ENCODE peak calls at places on chromosomes 12 and 14, in five cellular contexts. R is pancreas; W is naive thymus-derived CD4-positive, alpha-beta T cell; N is GM23248; B is effector memory CD4-positive, alpha-beta T cell. P is an unnamed sample.

GRCh38 chr14:92471919-92472318 is 41.7 kb upstream of the RIN3 start:
- DNase-seq in B (no peak), N (peak), W (no peak), R (no peak), P (no peak)

GRCh38 chr12:107402041-107403022 is 283.3 kb upstream of the PWP1 start:
- DNase-seq in B (peak), W (peak), N (peak), R (peak), P (peak)

GRCh38 chr12:66633676-66634075 is 45.2 kb downstream of the GRIP1 start:
- DNase-seq in W (no peak), B (no peak), N (no peak), R (no peak), P (no peak)

GRCh38 chr12:119461815-119462214 is 127.3 kb downstream of the CCDC60 start:
- DNase-seq in B (no peak), W (no peak), N (no peak), R (no peak), P (no peak)

GRCh38 chr12:77845831-77846230 is 15.1 kb downstream of the NAV3 start:
- DNase-seq in W (no peak), R (no peak), B (no peak), N (peak), P (no peak)

GRCh38 chr12:127903146-127903545 is 363.8 kb upstream of the TMEM132C start:
- DNase-seq in N (peak), B (no peak), W (no peak), R (no peak), P (no peak)

GRCh38 chr14:54481695-54482094 is 7.1 kb downstream of the GMFB start:
- DNase-seq in R (no peak), B (no peak), W (no peak), N (no peak), P (no peak)

GRCh38 chr14:98244162-98244948 is 1027.6 kb downstream of the BCL11B start:
- DNase-seq in N (no peak), R (no peak), W (no peak), B (no peak), P (no peak)

GRCh38 chr12:123094349-123095073 is 56.4 kb downstream of the PITPNM2 start:
- DNase-seq in W (no peak), N (peak), B (no peak), R (no peak), P (no peak)

GRCh38 chr14:64422753-64423152 is 34.6 kb downstream of the MTHFD1 start:
- DNase-seq in B (no peak), W (no peak), N (no peak), R (no peak), P (no peak)

GRCh38 chr12:67517181-67517887 is 131.2 kb upstream of the DYRK2 start:
- DNase-seq in B (no peak), W (no peak), R (peak), N (peak), P (no peak)

GRCh38 chr14:54085137-54085810 is 128.6 kb upstream of the BMP4 start:
- DNase-seq in N (no peak), B (no peak), R (no peak), W (no peak), P (no peak)

GRCh38 chr12:108129017-108129812 is at the start of gene WSCD2:
- DNase-seq in N (peak), W (no peak), R (no peak), B (no peak), P (peak)

GRCh38 chr12:131028587-131029338 is 75.1 kb downstream of the ADGRD1 start:
- DNase-seq in B (no peak), W (no peak), N (no peak), R (no peak), P (no peak)

GRCh38 chr12:107372229-107372658 is 278.9 kb upstream of the CRY1 start:
- DNase-seq in N (peak), R (no peak), W (peak), B (peak), P (no peak)

GRCh38 chr12:122528992-122529391 is 1.9 kb downstream of the KNTC1 start:
- DNase-seq in B (no peak), R (no peak), W (no peak), N (no peak), P (no peak)

GRCh38 chr12:107903377-107904061 is 129.0 kb downstream of the ASCL4 start:
- DNase-seq in W (no peak), B (no peak), N (peak), R (peak), P (no peak)

GRCh38 chr14:47710581-47710980 is 35.2 kb upstream of the MDGA2 start:
- DNase-seq in W (no peak), B (no peak), N (no peak), R (no peak), P (no peak)

GRCh38 chr14:22410497-22410896 is 178.5 kb downstream of the DAD1 start:
- DNase-seq in R (no peak), W (no peak), B (no peak), N (peak), P (no peak)

GRCh38 chr12:17992002-17992656 is 97.9 kb downstream of the RERGL start:
- DNase-seq in N (peak), R (no peak), W (no peak), B (no peak), P (no peak)

GRCh38 chr12:57515934-57516541 is 4.3 kb downstream of the DDIT3 start:
- DNase-seq in N (no peak), B (no peak), W (no peak), R (no peak), P (no peak)

GRCh38 chr12:107612508-107612907 is 73.1 kb upstream of the PWP1 start:
- DNase-seq in B (no peak), N (no peak), W (no peak), R (no peak), P (no peak)

GRCh38 chr14:70748422-70748821 is 60.9 kb downstream of the MAP3K9 start:
- DNase-seq in R (no peak), N (peak), W (no peak), B (no peak), P (no peak)

GRCh38 chr14:26255213-26255612 is 342.6 kb downstream of the NOVA1 start:
- DNase-seq in B (no peak), N (peak), R (no peak), W (no peak), P (no peak)

GRCh38 chr14:61761557-61761956 is 663 bp upstream of the SNAPC1 start:
- DNase-seq in N (no peak), W (no peak), R (no peak), B (no peak), P (no peak)

GRCh38 chr12:128606538-128606937 is 217.2 kb downstream of the SLC15A4 start:
- DNase-seq in N (no peak), W (no peak), R (no peak), B (no peak), P (no peak)

GRCh38 chr12:10638728-10639127 is 25.3 kb upstream of the MAGOHB start:
- DNase-seq in B (no peak), R (no peak), N (no peak), W (no peak), P (no peak)

GRCh38 chr12:49288412-49288853 is 6.5 kb upstream of the PRPH start:
- DNase-seq in N (peak), W (peak), B (peak), R (peak), P (no peak)

GRCh38 chr14:93830753-93831461 is 42.6 kb upstream of the PRIMA1 start:
- DNase-seq in W (no peak), B (no peak), R (no peak), N (no peak), P (no peak)

GRCh38 chr14:103738706-103739451 is 23.3 kb downstream of the ZFYVE21 start:
- DNase-seq in B (no peak), R (no peak), W (no peak), N (no peak), P (peak)

GRCh38 chr12:80939231-80939950 is 1.7 kb upstream of the LIN7A start:
- DNase-seq in N (no peak), B (no peak), W (no peak), R (no peak), P (peak)

GRCh38 chr14:55446833-55447232 is 6.4 kb upstream of the TBPL2 start:
- DNase-seq in R (no peak), W (no peak), N (peak), B (no peak), P (no peak)

GRCh38 chr14:106843951-106844483 is 1317.6 kb downstream of the TMEM121 start:
- DNase-seq in R (peak), N (no peak), B (no peak), W (peak), P (no peak)

GRCh38 chr14:69137456-69138188 is 15.3 kb downstream of the DCAF5 start:
- DNase-seq in W (no peak), N (peak), R (no peak), B (no peak), P (no peak)

GRCh38 chr12:107091381-107091780 is 2.0 kb downstream of the CRY1 start:
- DNase-seq in R (no peak), W (no peak), B (no peak), N (peak), P (no peak)

GRCh38 chr12:40727774-40728483 is 35.7 kb downstream of the CNTN1 start:
- DNase-seq in N (no peak), R (no peak), B (no peak), W (no peak), P (no peak)

GRCh38 chr12:54146506-54147145 is 42.2 kb downstream of the SMUG1 start:
- DNase-seq in R (no peak), W (no peak), B (no peak), N (no peak), P (no peak)

GRCh38 chr12:16228067-16228466 is 49.4 kb downstream of the SLC15A5 start:
- DNase-seq in N (peak), R (no peak), W (no peak), B (no peak), P (no peak)

GRCh38 chr14:103105580-103106168 is 11.1 kb downstream of the EXOC3L4 start:
- DNase-seq in N (no peak), B (no peak), R (peak), W (no peak), P (peak)

DNA sequence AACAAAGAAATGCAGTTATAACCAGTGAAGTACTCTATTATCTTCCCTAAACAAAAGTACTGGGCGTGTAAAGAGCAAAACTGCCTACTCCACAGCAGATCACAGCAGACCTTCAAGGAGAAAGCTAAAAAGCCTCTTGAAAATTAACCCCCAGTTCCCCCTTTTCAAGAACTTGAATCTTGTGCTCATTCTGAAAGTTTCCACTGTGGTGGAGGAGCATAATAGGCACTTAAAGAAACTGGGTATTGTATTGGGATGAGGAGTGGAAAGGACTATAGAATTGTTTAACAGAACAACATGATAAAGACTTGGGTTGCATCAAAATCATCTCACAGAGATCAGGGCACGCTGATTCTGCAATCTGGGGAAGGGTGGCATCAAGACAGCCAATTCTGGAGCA is 51.1 kb downstream of the SLC25A47 start:
- DNase-seq in N (no peak), R (no peak), B (no peak), W (no peak), P (no peak)
- H3K4me3 ChIP-seq in N (peak), R (peak), B (no peak), W (no peak), P (peak)

GRCh38 chr12:109741970-109742372 is 28.3 kb downstream of the FAM222A start:
- DNase-seq in N (no peak), W (no peak), B (no peak), R (peak), P (peak)
- H3K27ac ChIP-seq in N (no peak), W (no peak), B (no peak), R (no peak), P (no peak)

GRCh38 chr12:4026476-4026875 is 153.3 kb upstream of the PARP11 start:
- DNase-seq in B (no peak), R (no peak), W (no peak), N (no peak), P (no peak)
- H3K4me3 ChIP-seq in B (no peak), R (no peak), W (no peak), N (no peak), P (no peak)

DNA sequence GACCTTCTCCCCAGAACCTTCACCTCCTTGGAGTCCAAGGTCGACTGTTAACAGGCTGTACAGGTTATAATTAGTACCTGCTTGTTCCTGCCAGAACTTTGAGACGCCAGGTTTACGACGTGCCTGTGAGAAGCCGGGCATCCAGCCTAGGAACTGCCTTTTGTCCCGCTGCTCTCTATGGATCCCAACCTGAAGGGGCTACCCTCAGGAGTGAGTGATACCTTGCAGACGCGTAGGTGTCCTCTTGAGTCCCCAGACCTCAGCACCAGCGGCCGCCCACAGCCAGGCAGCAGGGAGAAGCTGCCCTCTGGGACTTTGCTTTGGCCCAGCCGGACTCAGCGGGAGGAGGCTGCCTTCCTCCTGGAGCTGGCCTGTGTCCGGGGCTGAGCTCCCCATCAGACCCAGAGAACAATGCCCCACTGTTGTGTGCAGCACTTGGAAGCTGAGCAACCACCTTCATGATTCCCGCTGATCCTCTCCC is 16.2 kb downstream of the SYNE3 start:
- DNase-seq in R (no peak), N (no peak), W (no peak), B (no peak), P (no peak)
- H3K27ac ChIP-seq in R (no peak), N (peak), W (no peak), B (no peak), P (no peak)

GRCh38 chr14:60647081-60647836 is 2.0 kb downstream of the SIX1 start:
- DNase-seq in N (peak), R (no peak), W (no peak), B (no peak), P (peak)
- H3K4me3 ChIP-seq in N (peak), R (peak), W (no peak), B (no peak), P (peak)

GRCh38 chr14:72305555-72305954 is 373.3 kb downstream of the RGS6 start:
- DNase-seq in R (no peak), W (no peak), B (no peak), N (no peak), P (no peak)

GRCh38 chr14:72315720-72316119 is 383.5 kb downstream of the RGS6 start:
- DNase-seq in W (no peak), B (no peak), R (no peak), N (no peak), P (no peak)

GRCh38 chr14:72311116-72311515 is 378.9 kb downstream of the RGS6 start:
- DNase-seq in B (no peak), R (no peak), N (no peak), W (no peak), P (no peak)
- H3K27ac ChIP-seq in B (no peak), R (no peak), N (no peak), W (no peak), P (no peak)

GRCh38 chr12:102484017-102484731 is 3.8 kb upstream of the IGF1 start:
- DNase-seq in W (peak), B (no peak), R (peak), N (peak), P (peak)
- H3K4me3 ChIP-seq in W (peak), B (no peak), R (peak), N (peak), P (peak)